ENCODE peak calls at places on chromosomes 5 and 9, in nine cellular contexts. N is G401; U is kidney tubule cell; L is kidney epithelial cell; D is activated gamma-delta T cell treated with anti-CD3 and anti-CD28 coated beads, Interleukin-2, amount 50 U/mL, for 16 hours; E is HFFc6; S is stimulated activated CD4-positive, alpha-beta T cell treated with anti-CD3 and anti-CD28 coated beads, Interleukin-2, amount 100 ng/mL, for 4 hours; A is BJ; O is BE2C. C is an unnamed sample.

GRCh38 chr9:72464819-72465218 is 56.6 kb upstream of the TMC1 start:
- DNase-seq in S (no peak), L (no peak), U (no peak), O (no peak), A (no peak), E (no peak), N (peak), D (no peak), C (no peak)

GRCh38 chr9:94528886-94529285 is 26.0 kb upstream of the PCAT7 start:
- DNase-seq in E (no peak), U (no peak), L (no peak), D (no peak), A (no peak), O (no peak), N (no peak), S (no peak), C (no peak)

GRCh38 chr5:64625678-64626077 is 64.6 kb upstream of the SHISAL2B start:
- DNase-seq in L (no peak), S (no peak), N (no peak), U (no peak), O (no peak), A (no peak), D (no peak), E (peak), C (no peak)

GRCh38 chr9:75911390-75911789 is 20.9 kb downstream of the PCSK5 start:
- DNase-seq in E (no peak), A (no peak), S (no peak), U (peak), D (no peak), N (no peak), O (no peak), L (no peak), C (no peak)

GRCh38 chr9:130282000-130282700 is 16.6 kb downstream of the HMCN2 start:
- DNase-seq in U (no peak), O (no peak), D (no peak), N (peak), L (no peak), A (no peak), S (no peak), E (no peak), C (no peak)

GRCh38 chr5:141680751-141681201 is 1.3 kb downstream of the ARAP3 start:
- DNase-seq in A (no peak), L (no peak), D (no peak), U (no peak), O (peak), N (no peak), E (no peak), S (no peak), C (peak)

GRCh38 chr5:2759696-2760461 is 8.4 kb upstream of the IRX2 start:
- DNase-seq in L (no peak), E (no peak), N (no peak), O (no peak), A (no peak), S (no peak), U (no peak), D (no peak), C (peak)

GRCh38 chr9:135262248-135262647 is 174.8 kb downstream of the OLFM1 start:
- DNase-seq in L (no peak), U (no peak), O (no peak), S (no peak), D (no peak), E (no peak), A (no peak), N (no peak), C (no peak)

GRCh38 chr9:136651859-136652258 is 10.9 kb upstream of the EGFL7 start:
- DNase-seq in S (no peak), N (no peak), A (no peak), E (no peak), O (no peak), U (no peak), D (no peak), L (no peak), C (no peak)

GRCh38 chr9:88991066-88992030 is at the start of gene S1PR3:
- DNase-seq in N (no peak), O (peak), E (no peak), U (peak), S (peak), A (no peak), L (no peak), D (no peak), C (peak)

GRCh38 chr5:92729088-92729487 is 851.9 kb downstream of the NR2F1-AS1 start:
- DNase-seq in E (no peak), U (no peak), N (no peak), O (no peak), D (no peak), S (no peak), L (no peak), A (no peak), C (no peak)

GRCh38 chr9:71819115-71819739 is 50.9 kb upstream of the CEMIP2 start:
- DNase-seq in N (peak), U (peak), L (no peak), S (peak), E (peak), D (peak), A (no peak), O (peak), C (no peak)

GRCh38 chr5:80082731-80083114 is 47.6 kb downstream of the THBS4 start:
- DNase-seq in N (peak), S (peak), O (peak), D (peak), E (peak), U (peak), L (no peak), A (no peak), C (peak)

GRCh38 chr9:130171226-130172148 is 717 bp upstream of the NCS1 start:
- DNase-seq in U (no peak), L (no peak), D (no peak), E (no peak), O (no peak), N (peak), A (no peak), S (no peak), C (peak)

GRCh38 chr9:125262217-125262991 is 778 bp downstream of the GAPVD1 start:
- DNase-seq in E (peak), O (peak), L (no peak), D (no peak), U (no peak), A (no peak), N (peak), S (no peak), C (no peak)

GRCh38 chr9:89535461-89535860 is 37.5 kb upstream of the SEMA4D start:
- DNase-seq in N (no peak), O (no peak), D (no peak), U (no peak), E (no peak), A (no peak), L (no peak), S (no peak), C (no peak)

GRCh38 chr5:33582417-33582816 is 141.7 kb downstream of the TARS1 start:
- DNase-seq in E (no peak), D (no peak), O (no peak), U (no peak), A (no peak), N (no peak), S (no peak), L (no peak), C (no peak)